ENCODE peak calls at places on chromosome 12, in seven cellular contexts. X is LHCN-M2; H is activated CD8-positive, alpha-beta T cell treated with anti-CD3 and anti-CD28 coated beads, Interleukin-2, amount 10 ng/mL, durations not matched to agents 7 days and 5 days; K is right lobe of liver; C is endothelial cell of umbilical vein; L is amniotic stem cell; N is AML-193. E is an unnamed sample.

GRCh38 chr12:116892318-116892717 is 11.1 kb upstream of the HRK start:
- DNase-seq in X (no peak), H (no peak), K (no peak), C (no peak), L (no peak), N (no peak), E (no peak)

GRCh38 chr12:76024102-76024781 is 7.3 kb downstream of the PHLDA1 start:
- DNase-seq in X (peak), H (no peak), K (no peak), C (no peak), L (no peak), N (no peak), E (peak)

GRCh38 chr12:50157259-50157658 is 9.9 kb downstream of the CERS5 start:
- DNase-seq in X (no peak), H (no peak), K (no peak), C (no peak), L (no peak), N (no peak), E (peak)

GRCh38 chr12:67648306-67649164 is at the start of gene DYRK2:
- DNase-seq in X (peak), H (peak), K (peak), C (peak), L (peak), N (peak), E (peak)

GRCh38 chr12:84924956-84925355 is 12.4 kb upstream of the SLC6A15 start:
- DNase-seq in X (peak), H (no peak), K (no peak), C (no peak), L (peak), N (no peak), E (peak)

GRCh38 chr12:20212658-20213387 is 155.5 kb upstream of the PDE3A start:
- DNase-seq in X (peak), H (no peak), K (peak), C (peak), L (peak), N (peak), E (peak)

GRCh38 chr12:1583421-1584078 is 10.8 kb downstream of the FBXL14 start:
- DNase-seq in X (peak), H (peak), K (no peak), C (peak), L (peak), N (peak), E (peak)

GRCh38 chr12:122646568-122647220 is 56.5 kb downstream of the HCAR2 start:
- DNase-seq in X (peak), H (peak), K (no peak), C (no peak), L (peak), N (peak), E (peak)

GRCh38 chr12:75825686-75826085 is 205.9 kb downstream of the PHLDA1 start:
- DNase-seq in X (peak), H (no peak), K (no peak), C (no peak), L (no peak), N (no peak), E (peak)

GRCh38 chr12:52691765-52692150 is 11.6 kb upstream of the KRT1 start:
- DNase-seq in X (no peak), H (no peak), K (no peak), C (no peak), L (no peak), N (no peak), E (no peak)

GRCh38 chr12:47828967-47829482 is 9.3 kb upstream of the HDAC7 start:
- DNase-seq in X (peak), H (no peak), K (peak), C (peak), L (no peak), N (no peak), E (peak)

GRCh38 chr12:46359667-46360280 is 12.8 kb downstream of the SLC38A2 start:
- DNase-seq in X (no peak), H (no peak), K (no peak), C (no peak), L (no peak), N (no peak), E (peak)

GRCh38 chr12:84817297-84817696 is 95.3 kb downstream of the SLC6A15 start:
- DNase-seq in X (no peak), H (no peak), K (no peak), C (no peak), L (no peak), N (no peak), E (no peak)

GRCh38 chr12:31589896-31590729 is 823 bp downstream of the DENND5B start:
- DNase-seq in X (peak), H (peak), K (peak), C (peak), L (peak), N (no peak), E (peak)

GRCh38 chr12:110743571-110744093 is 941 bp upstream of the PPP1CC start:
- DNase-seq in X (peak), H (no peak), K (peak), C (no peak), L (no peak), N (no peak), E (peak)

GRCh38 chr12:131615316-131616053 is 95.4 kb upstream of the SFSWAP start:
- DNase-seq in X (no peak), H (no peak), K (no peak), C (no peak), L (no peak), N (no peak), E (peak)

GRCh38 chr12:111319600-111320232 is 49.2 kb downstream of the PHETA1 start:
- DNase-seq in X (no peak), H (no peak), K (no peak), C (no peak), L (no peak), N (no peak), E (no peak)